ENCODE peak calls at places on chromosomes 16 and 17, in four cellular contexts. F is fibroblast of pulmonary artery, H is left ventricle myocardium inferior, R is RWPE1. V is an unnamed sample.

GRCh38 chr17:61926831-61927210 is 961 bp downstream of the INTS2 start:
- DNase-seq in H (no peak), F (no peak), R (no peak), V (no peak)

GRCh38 chr17:57106836-57107497 is 21.9 kb downstream of the AKAP1 start:
- DNase-seq in F (no peak), R (no peak), H (no peak), V (no peak)

GRCh38 chr16:53732296-53732929 is 28.5 kb downstream of the FTO start:
- DNase-seq in F (peak), R (peak), H (no peak), V (peak)

GRCh38 chr17:76458580-76459490 is 5.9 kb upstream of the UBE2O start:
- DNase-seq in F (peak), H (peak), R (peak), V (peak)

GRCh38 chr16:87326151-87326571 is 9.0 kb upstream of the C16orf95 start:
- DNase-seq in F (no peak), R (no peak), H (no peak), V (no peak)

GRCh38 chr17:58192612-58193011 is at the start of gene EPX:
- DNase-seq in R (no peak), H (no peak), F (no peak), V (no peak)

GRCh38 chr17:63491976-63492575 is 15.2 kb downstream of the ACE start:
- DNase-seq in R (no peak), H (no peak), F (no peak), V (no peak)

GRCh38 chr17:31680126-31680525 is 178.9 kb downstream of the COPRS start:
- DNase-seq in F (no peak), R (no peak), H (no peak), V (no peak)

GRCh38 chr17:49508061-49508865 is 13.2 kb downstream of the NGFR start:
- DNase-seq in H (no peak), F (no peak), R (peak), V (no peak)

GRCh38 chr17:78032166-78032565 is 73.7 kb downstream of the TNRC6C start:
- DNase-seq in R (no peak), F (peak), H (no peak), V (no peak)

GRCh38 chr17:50661795-50662391 is 27.2 kb downstream of the ABCC3 start:
- DNase-seq in F (peak), H (no peak), R (peak), V (no peak)